ENCODE peak calls at places on chromosomes 12 and 14, in nine cellular contexts. Y, U, Z, C, M, D, X, Q and L are unnamed samples.

GRCh38 chr14:71686677-71687076 is 245.6 kb upstream of the RGS6 start:
- DNase-seq in D (no peak), U (peak; percentile 55), Q (no peak), Y (peak; percentile 77), M (no peak), C (peak; percentile 22), X (no peak), Z (no peak), L (no peak)

GRCh38 chr12:2537868-2538541 is 256.8 kb upstream of the FKBP4 start:
- DNase-seq in Y (no peak), X (no peak), Z (no peak), U (no peak), C (no peak), D (no peak), M (no peak), Q (no peak), L (no peak)

GRCh38 chr14:72663076-72663487 is 230.8 kb downstream of the DPF3 start:
- DNase-seq in U (no peak), X (no peak), Y (no peak), M (no peak), D (no peak), Q (no peak), Z (no peak), C (no peak), L (no peak)

GRCh38 chr12:118035194-118036041 is 18.9 kb downstream of the RFC5 start:
- DNase-seq in C (no peak), Y (peak; percentile 30), D (no peak), U (no peak), Z (no peak), X (peak; percentile 67), M (peak; percentile 70), Q (no peak), L (no peak)

GRCh38 chr12:204261-204678 is 9.7 kb downstream of the SLC6A12 start:
- DNase-seq in C (no peak), X (no peak), D (no peak), Q (peak; percentile 60), U (no peak), M (no peak), Z (no peak), Y (no peak), L (no peak)

GRCh38 chr12:11545438-11546330 is 103.8 kb upstream of the ETV6 start:
- DNase-seq in Y (peak; percentile 44), X (peak; percentile 68), Q (no peak), U (no peak), M (no peak), C (no peak), D (no peak), Z (no peak), L (no peak)

GRCh38 chr14:24325963-24326362 is 8.9 kb downstream of the ADCY4 start:
- DNase-seq in X (no peak), Q (no peak), D (no peak), Y (no peak), Z (no peak), M (no peak), C (no peak), U (no peak), L (no peak)

GRCh38 chr12:31959701-31960391 is 631 bp downstream of the RESF1 start:
- DNase-seq in U (peak; percentile 60), D (no peak), Q (peak; percentile 80), C (peak; percentile 48), Z (no peak), M (no peak), X (peak; percentile 43), Y (peak; percentile 62), L (no peak)

GRCh38 chr14:69670093-69670492 is 58.7 kb downstream of the SUSD6 start:
- DNase-seq in M (no peak), Q (no peak), Z (no peak), C (no peak), X (no peak), U (no peak), Y (no peak), D (no peak), L (no peak)

GRCh38 chr12:24742378-24742777 is 206.5 kb downstream of the BCAT1 start:
- DNase-seq in M (peak; percentile 61), X (peak; percentile 35), Z (no peak), U (no peak), D (no peak), Q (peak; percentile 76), Y (no peak), C (no peak), L (no peak)

GRCh38 chr12:130707571-130707891 is 8.6 kb downstream of the RIMBP2 start:
- DNase-seq in D (no peak), X (no peak), C (no peak), M (peak; percentile 39), U (no peak), Z (no peak), Q (no peak), Y (no peak), L (no peak)

GRCh38 chr12:26378721-26379120 is 183.3 kb downstream of the SSPN start:
- DNase-seq in U (no peak), C (no peak), M (no peak), Q (no peak), Z (no peak), X (no peak), Y (peak; percentile 46), D (no peak), L (no peak)

GRCh38 chr12:2479866-2480510 is 314.8 kb upstream of the FKBP4 start:
- DNase-seq in D (no peak), U (no peak), Q (no peak), Z (no peak), C (no peak), M (no peak), Y (no peak), X (no peak), L (no peak)

GRCh38 chr14:106436310-106436905 is 910.0 kb downstream of the TMEM121 start:
- DNase-seq in D (no peak), U (no peak), M (peak; percentile 57), Y (no peak), Z (no peak), Q (peak; percentile 66), C (no peak), X (peak; percentile 6), L (no peak)
- TF ChIP-seq CTCF in D (no peak), U (no peak), M (peak; percentile 36), Y (no peak), Z (no peak), Q (peak; percentile 55), C (no peak), X (peak; percentile 65), L (no peak)

GRCh38 chr12:110246690-110247339 is 34.2 kb upstream of the ATP2A2 start:
- DNase-seq in C (no peak), U (no peak), X (no peak), Q (no peak), Z (no peak), D (no peak), Y (no peak), M (no peak), L (no peak)

GRCh38 chr12:110247340-110248095 is 33.5 kb upstream of the ATP2A2 start:
- DNase-seq in Z (no peak), M (peak; percentile 61), C (no peak), Q (no peak), Y (no peak), U (peak; percentile 45), D (no peak), X (no peak), L (no peak)

GRCh38 chr12:110244829-110245228 is 36.2 kb upstream of the ATP2A2 start:
- DNase-seq in D (no peak), X (no peak), U (no peak), Y (no peak), Q (no peak), C (no peak), Z (no peak), M (peak; percentile 95), L (no peak)

GRCh38 chr12:110244372-110244771 is 36.7 kb upstream of the ATP2A2 start:
- DNase-seq in Y (no peak), D (no peak), Q (no peak), Z (no peak), X (no peak), M (no peak), U (no peak), C (no peak), L (no peak)

DNA sequence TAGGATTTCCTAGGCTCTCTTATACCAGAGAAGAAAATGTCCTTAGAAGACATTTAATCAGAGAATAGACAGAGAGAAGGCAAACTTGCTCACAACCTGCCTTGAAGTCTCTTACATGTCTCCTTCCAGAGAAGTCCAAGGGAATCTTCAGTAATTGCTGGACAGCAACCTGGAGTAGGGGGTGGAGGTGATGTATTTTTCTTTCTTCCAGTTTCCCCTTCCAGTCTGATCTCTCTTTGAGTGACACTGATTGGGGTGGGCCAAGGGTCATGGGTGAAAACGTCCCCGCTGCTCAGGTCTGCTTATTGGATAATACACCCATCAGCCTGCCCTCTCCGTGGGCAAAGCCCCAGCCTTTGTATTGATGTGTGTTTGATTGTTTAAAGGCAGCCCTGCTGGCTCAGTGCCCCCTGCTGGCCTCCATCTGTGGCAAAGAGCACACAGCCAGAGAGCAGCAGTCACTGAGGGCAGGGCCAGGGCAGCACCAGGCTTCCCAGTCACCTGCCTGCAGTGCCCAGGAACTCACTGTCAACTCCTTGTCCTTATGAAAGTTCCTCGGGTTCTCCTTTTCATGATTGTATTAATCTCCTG is 35.7 kb upstream of the ATP2A2 start:
- DNase-seq in X (peak; percentile 55), C (no peak), Q (peak; percentile 79), Z (no peak), M (peak; percentile 88), U (no peak), D (no peak), Y (no peak), L (no peak)
- TF ChIP-seq CTCF in X (peak; percentile 65), C (peak; percentile 37), Q (peak; percentile 71), Z (peak; percentile 30), M (peak; percentile 74), U (peak; percentile 60), D (peak; percentile 39), Y (peak; percentile 39), L (peak; percentile 26)

DNA sequence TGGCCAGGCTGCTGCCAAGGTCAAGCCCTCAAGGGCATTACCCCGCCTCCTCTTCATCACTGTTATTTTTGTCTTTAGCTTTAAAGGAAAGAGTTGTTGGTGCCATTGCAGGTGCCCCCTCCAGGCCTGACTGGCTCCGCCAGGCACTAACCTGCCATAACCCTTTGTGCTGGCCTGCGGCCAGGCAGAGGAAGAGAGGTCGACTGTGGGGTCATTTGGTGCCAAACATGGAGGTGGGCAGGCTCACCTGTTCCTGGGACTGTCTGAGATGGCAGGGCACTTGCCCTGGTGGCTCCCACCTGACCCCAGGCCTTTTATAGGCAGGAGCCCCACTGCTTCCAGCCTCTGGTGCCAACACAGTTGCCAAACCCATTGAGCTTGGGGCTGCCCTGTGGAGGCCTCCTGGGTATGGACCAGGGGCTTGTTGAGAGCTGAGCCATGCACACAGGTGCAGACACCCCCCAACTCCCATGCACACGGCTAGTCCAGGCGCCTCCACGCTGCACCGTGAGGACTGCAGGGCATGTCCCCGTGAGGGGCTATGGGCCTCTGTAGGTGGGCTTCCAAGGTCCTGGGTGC is 29.4 kb upstream of the PLD4 start:
- DNase-seq in M (peak; percentile 32), D (peak; percentile 89), Q (no peak), X (no peak), U (no peak), Y (no peak), Z (no peak), C (no peak), L (no peak)
- TF ChIP-seq CTCF in M (no peak), D (no peak), Q (no peak), X (no peak), U (no peak), Y (no peak), Z (no peak), C (no peak), L (no peak)

GRCh38 chr14:37603688-37604251 is 8.3 kb downstream of the TTC6 start:
- DNase-seq in M (no peak), C (no peak), Z (no peak), Q (no peak), D (no peak), Y (no peak), U (no peak), X (no peak), L (no peak)
- TF ChIP-seq CTCF in M (no peak), C (no peak), Z (no peak), Q (no peak), D (no peak), Y (no peak), U (no peak), X (no peak), L (no peak)

GRCh38 chr12:39574785-39575497 is 44.7 kb downstream of the ABCD2 start:
- DNase-seq in Q (no peak), Z (no peak), U (no peak), X (no peak), D (no peak), C (no peak), M (no peak), Y (no peak), L (no peak)
- TF ChIP-seq CTCF in Q (no peak), Z (no peak), U (no peak), X (no peak), D (no peak), C (no peak), M (no peak), Y (no peak), L (no peak)